ENCODE peak calls at places on chromosomes 7 and 10, in four cellular contexts. E, S, T and F are unnamed samples. For H3K4me1, the result is how much of the 10 kb centered on the place peaks cover.

GRCh38 chr10:48604408-48605263 is at the start of gene ARHGAP22:
- DNase-seq in T (no peak), E (peak), S (no peak), F (peak)

GRCh38 chr10:60607409-60607808 is 170.9 kb upstream of the CDK1 start:
- DNase-seq in T (no peak), S (no peak), E (no peak), F (no peak)

GRCh38 chr7:108009873-108010272 is 6.9 kb upstream of the LAMB1 start:
- DNase-seq in E (no peak), T (no peak), S (no peak), F (no peak)

GRCh38 chr7:13981070-13981469 is 8.4 kb downstream of the ETV1 start:
- DNase-seq in T (peak), E (peak), S (no peak), F (peak)

GRCh38 chr7:23863209-23863798 is 153.3 kb downstream of the STK31 start:
- DNase-seq in E (peak), S (peak), T (no peak), F (peak)

GRCh38 chr7:155166673-155167370 is 96.7 kb downstream of the HTR5A start:
- DNase-seq in E (peak), S (no peak), T (no peak), F (no peak)

GRCh38 chr7:20201380-20201779 is 15.8 kb downstream of the MACC1 start:
- DNase-seq in E (no peak), S (no peak), T (no peak), F (no peak)

GRCh38 chr10:98391578-98391991 is 23.4 kb downstream of the PYROXD2 start:
- DNase-seq in S (no peak), T (no peak), E (peak), F (no peak)

GRCh38 chr10:103123282-103124033 is 69.6 kb downstream of the NT5C2 start:
- DNase-seq in S (no peak), E (no peak), T (no peak), F (no peak)
- H3K4me1 ChIP-seq in S (under half), E (under half), T (half or more), F (under half)

GRCh38 chr7:97842772-97843345 is 29.3 kb downstream of the ASNS start:
- DNase-seq in S (no peak), T (no peak), E (no peak), F (no peak)
- H3K4me1 ChIP-seq in S (under half), T (under half), E (under half), F (under half)

GRCh38 chr10:132459252-132460028 is 62.4 kb downstream of the PWWP2B start:
- DNase-seq in S (no peak), T (peak), E (no peak), F (no peak)
- H3K4me1 ChIP-seq in S (under half), T (half or more), E (under half), F (under half)

GRCh38 chr10:32982293-32982709 is 24.3 kb upstream of the ITGB1 start:
- DNase-seq in T (no peak), S (no peak), E (peak), F (no peak)

GRCh38 chr10:32980558-32981468 is 22.8 kb upstream of the ITGB1 start:
- DNase-seq in T (peak), S (peak), E (peak), F (peak)

GRCh38 chr10:32981760-32982159 is 23.7 kb upstream of the ITGB1 start:
- DNase-seq in S (peak), E (peak), T (peak), F (no peak)

GRCh38 chr10:32979041-32979440 is 21.0 kb upstream of the ITGB1 start:
- DNase-seq in S (no peak), T (no peak), E (no peak), F (no peak)

DNA sequence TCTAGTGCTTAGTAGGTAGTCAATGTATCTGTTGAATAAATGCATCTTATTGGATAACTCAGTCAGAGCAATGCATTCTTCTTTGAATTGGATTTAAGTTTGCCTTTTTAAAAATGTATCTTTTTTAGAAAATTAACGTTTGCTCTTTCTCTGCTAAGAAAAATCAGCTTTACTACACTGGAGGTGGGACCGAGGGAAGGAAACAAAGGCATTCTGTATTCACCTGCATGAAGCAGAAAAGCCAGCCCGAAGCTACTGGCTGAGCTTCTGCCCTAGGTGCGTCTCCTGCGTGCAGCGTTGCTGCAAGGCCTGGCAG is 22.2 kb upstream of the ITGB1 start:
- DNase-seq in S (no peak), T (no peak), E (no peak), F (no peak)
- H3K4me1 ChIP-seq in S (under half), T (under half), E (under half), F (under half)

GRCh38 chr10:71769279-71769823 is 4.0 kb downstream of the VSIR start:
- DNase-seq in E (peak), T (no peak), S (no peak), F (no peak)
- H3K4me1 ChIP-seq in E (half or more), T (half or more), S (half or more), F (under half)